ENCODE peak calls at places on chromosomes 5 and 9, in six cellular contexts. One of them, this sample, is unnamed.
A peak's percentile ranks its signal among the peaks of the same experiment; 100 is the strongest.

GRCh38 chr5:84729326-84729725 is 344.6 kb upstream of the EDIL3 start:
- DNase-seq in neural progenitor cell: no peak
- DNase-seq in PC-3: no peak
- DNase-seq in MM.1S: no peak
- DNase-seq in HCT116: no peak
- DNase-seq in SK-N-SH: no peak
- DNase-seq in this sample: peak; percentile 0

GRCh38 chr5:10441992-10442435 is 335 bp downstream of the ROPN1L start:
- DNase-seq in MM.1S: no peak
- DNase-seq in SK-N-SH: no peak
- DNase-seq in PC-3: no peak
- DNase-seq in HCT116: no peak
- DNase-seq in neural progenitor cell: no peak
- DNase-seq in this sample: peak; percentile 72

GRCh38 chr5:129460121-129460950 is at the start of gene ADAMTS19:
- DNase-seq in SK-N-SH: peak; percentile 61
- DNase-seq in neural progenitor cell: peak; percentile 68
- DNase-seq in MM.1S: peak; percentile 60
- DNase-seq in PC-3: peak; percentile 21
- DNase-seq in HCT116: no peak
- DNase-seq in this sample: peak; percentile 46

GRCh38 chr5:171869956-171870355 is 84.3 kb downstream of the SMIM23 start:
- DNase-seq in HCT116: no peak
- DNase-seq in SK-N-SH: no peak
- DNase-seq in neural progenitor cell: no peak
- DNase-seq in PC-3: no peak
- DNase-seq in MM.1S: no peak
- DNase-seq in this sample: no peak

GRCh38 chr9:33917036-33917435 is 100.1 kb downstream of the UBE2R2 start:
- DNase-seq in neural progenitor cell: no peak
- DNase-seq in PC-3: no peak
- DNase-seq in HCT116: no peak
- DNase-seq in MM.1S: no peak
- DNase-seq in SK-N-SH: no peak
- DNase-seq in this sample: no peak

GRCh38 chr5:76556511-76557221 is 66.5 kb downstream of the F2RL2 start:
- DNase-seq in PC-3: no peak
- DNase-seq in SK-N-SH: no peak
- DNase-seq in neural progenitor cell: no peak
- DNase-seq in HCT116: no peak
- DNase-seq in MM.1S: no peak
- DNase-seq in this sample: no peak

GRCh38 chr9:116112236-116112635 is 41.4 kb upstream of the PAPPA start:
- DNase-seq in SK-N-SH: no peak
- DNase-seq in HCT116: no peak
- DNase-seq in PC-3: peak; percentile 39
- DNase-seq in neural progenitor cell: no peak
- DNase-seq in MM.1S: no peak
- DNase-seq in this sample: peak; percentile 31

GRCh38 chr5:147963948-147964693 is 57.8 kb upstream of the C5orf46 start:
- DNase-seq in PC-3: no peak
- DNase-seq in HCT116: no peak
- DNase-seq in MM.1S: no peak
- DNase-seq in neural progenitor cell: no peak
- DNase-seq in SK-N-SH: no peak
- DNase-seq in this sample: no peak

GRCh38 chr9:109335929-109336328 is 15.1 kb upstream of the EPB41L4B start:
- DNase-seq in PC-3: no peak
- DNase-seq in SK-N-SH: no peak
- DNase-seq in MM.1S: no peak
- DNase-seq in HCT116: no peak
- DNase-seq in neural progenitor cell: no peak
- DNase-seq in this sample: no peak

GRCh38 chr5:59791131-59791485 is 102.4 kb downstream of the PDE4D start:
- DNase-seq in SK-N-SH: no peak
- DNase-seq in PC-3: no peak
- DNase-seq in HCT116: no peak
- DNase-seq in MM.1S: no peak
- DNase-seq in neural progenitor cell: no peak
- DNase-seq in this sample: no peak

GRCh38 chr5:178941361-178941760 is 363 bp downstream of the ZNF454 start:
- DNase-seq in neural progenitor cell: no peak
- DNase-seq in SK-N-SH: no peak
- DNase-seq in MM.1S: no peak
- DNase-seq in PC-3: no peak
- DNase-seq in HCT116: no peak
- DNase-seq in this sample: peak; percentile 54

GRCh38 chr5:88860501-88860900 is 22.5 kb downstream of the MEF2C start:
- DNase-seq in SK-N-SH: no peak
- DNase-seq in neural progenitor cell: no peak
- DNase-seq in PC-3: no peak
- DNase-seq in MM.1S: no peak
- DNase-seq in HCT116: no peak
- DNase-seq in this sample: peak; percentile 71

GRCh38 chr9:3758816-3759576 is 233.2 kb upstream of the RFX3 start:
- DNase-seq in SK-N-SH: no peak
- DNase-seq in HCT116: no peak
- DNase-seq in PC-3: no peak
- DNase-seq in neural progenitor cell: no peak
- DNase-seq in MM.1S: peak; percentile 85
- DNase-seq in this sample: no peak

GRCh38 chr5:36457511-36458260 is 148.7 kb upstream of the SLC1A3 start:
- DNase-seq in MM.1S: no peak
- DNase-seq in HCT116: no peak
- DNase-seq in neural progenitor cell: no peak
- DNase-seq in PC-3: peak; percentile 76
- DNase-seq in SK-N-SH: no peak
- DNase-seq in this sample: no peak

GRCh38 chr5:148968311-148968710 is 94.6 kb downstream of the SH3TC2 start:
- DNase-seq in MM.1S: no peak
- DNase-seq in PC-3: peak; percentile 15
- DNase-seq in SK-N-SH: no peak
- DNase-seq in HCT116: no peak
- DNase-seq in neural progenitor cell: no peak
- DNase-seq in this sample: peak; percentile 53

GRCh38 chr9:34463098-34463900 is 4.7 kb downstream of the DNAI1 start:
- DNase-seq in PC-3: peak; percentile 83
- DNase-seq in MM.1S: no peak
- DNase-seq in HCT116: peak; percentile 37
- DNase-seq in neural progenitor cell: no peak
- DNase-seq in SK-N-SH: peak; percentile 52
- DNase-seq in this sample: peak; percentile 93

GRCh38 chr9:123893831-123894460 is 36.0 kb downstream of the DENND1A start:
- DNase-seq in SK-N-SH: no peak
- DNase-seq in PC-3: peak; percentile 58
- DNase-seq in HCT116: no peak
- DNase-seq in MM.1S: no peak
- DNase-seq in neural progenitor cell: no peak
- DNase-seq in this sample: peak; percentile 75

GRCh38 chr5:137114529-137114928 is 384.6 kb downstream of the SPOCK1 start:
- DNase-seq in SK-N-SH: peak; percentile 37
- DNase-seq in neural progenitor cell: no peak
- DNase-seq in MM.1S: no peak
- DNase-seq in HCT116: no peak
- DNase-seq in PC-3: peak; percentile 40
- DNase-seq in this sample: peak; percentile 68

GRCh38 chr9:131406567-131407436 is 12.9 kb downstream of the PRRC2B start:
- DNase-seq in PC-3: no peak
- DNase-seq in HCT116: no peak
- DNase-seq in MM.1S: no peak
- DNase-seq in neural progenitor cell: no peak
- DNase-seq in SK-N-SH: no peak
- DNase-seq in this sample: peak; percentile 66

GRCh38 chr5:36948041-36948440 is 71.5 kb downstream of the NIPBL start:
- DNase-seq in MM.1S: no peak
- DNase-seq in HCT116: no peak
- DNase-seq in SK-N-SH: no peak
- DNase-seq in PC-3: peak; percentile 87
- DNase-seq in neural progenitor cell: no peak
- DNase-seq in this sample: peak; percentile 45

GRCh38 chr5:143561248-143561647 is 157.8 kb upstream of the NR3C1 start:
- DNase-seq in PC-3: no peak
- DNase-seq in SK-N-SH: no peak
- DNase-seq in HCT116: no peak
- DNase-seq in neural progenitor cell: no peak
- DNase-seq in MM.1S: no peak
- DNase-seq in this sample: no peak

DNA sequence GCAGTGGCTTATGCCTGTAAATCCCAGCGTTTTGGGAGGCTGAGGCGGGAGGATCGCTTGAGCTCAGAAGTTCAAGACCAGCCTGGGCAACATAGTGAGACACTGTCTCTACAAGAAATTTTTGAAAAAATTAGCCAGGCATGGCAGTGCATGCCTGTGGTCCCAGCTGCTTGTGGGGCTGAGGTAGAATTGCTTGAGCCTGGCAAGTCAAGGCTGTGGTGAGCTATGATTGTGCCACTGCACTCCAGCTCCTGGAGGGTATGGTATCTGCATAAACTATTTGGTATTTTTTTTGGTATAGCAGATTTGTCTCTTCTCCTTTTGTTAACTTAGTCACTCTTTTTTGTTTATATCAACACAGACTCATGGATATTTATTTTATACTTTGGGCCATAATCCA is 61.5 kb upstream of the TEX48 start:
- DNase-seq in SK-N-SH: no peak
- DNase-seq in PC-3: no peak
- DNase-seq in neural progenitor cell: no peak
- DNase-seq in HCT116: no peak
- DNase-seq in MM.1S: no peak
- DNase-seq in this sample: no peak
- H3K4me2 ChIP-seq in SK-N-SH: no peak overlapping the region
- H3K4me2 ChIP-seq in PC-3: no peak overlapping the region
- H3K4me2 ChIP-seq in neural progenitor cell: no peak overlapping the region
- H3K4me2 ChIP-seq in HCT116: no peak overlapping the region
- H3K4me2 ChIP-seq in MM.1S: no peak overlapping the region
- H3K4me2 ChIP-seq in this sample: no peak overlapping the region

DNA sequence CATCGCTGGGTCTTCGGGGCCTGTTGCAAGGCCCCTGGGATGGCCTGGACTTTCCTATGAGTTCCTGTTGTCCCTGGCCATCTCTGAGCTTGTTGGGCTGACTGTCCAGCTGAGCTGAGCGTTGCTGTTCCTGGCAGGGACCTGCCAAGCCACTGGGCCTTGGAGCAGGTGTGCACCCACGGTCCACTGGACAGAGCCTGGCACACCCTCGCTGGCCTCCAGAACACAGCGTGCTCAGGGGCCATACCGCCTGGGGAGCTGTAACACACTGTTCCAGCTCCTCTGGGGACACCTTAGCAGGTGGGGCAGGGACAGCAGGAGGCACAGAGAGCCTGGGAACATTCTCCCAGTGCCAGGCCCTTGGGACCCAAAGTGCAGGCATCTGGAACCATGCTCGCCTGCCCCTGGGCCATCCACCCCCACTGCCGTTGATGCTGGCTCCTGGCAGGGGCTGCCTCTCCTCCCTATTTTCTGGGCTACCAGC is 188.2 kb downstream of the C9orf50 start:
- DNase-seq in neural progenitor cell: no peak
- DNase-seq in MM.1S: no peak
- DNase-seq in SK-N-SH: peak; percentile 67
- DNase-seq in HCT116: no peak
- DNase-seq in PC-3: no peak
- DNase-seq in this sample: no peak
- H3K9ac ChIP-seq in neural progenitor cell: no peak overlapping the region
- H3K9ac ChIP-seq in MM.1S: no peak overlapping the region
- H3K9ac ChIP-seq in SK-N-SH: no peak overlapping the region
- H3K9ac ChIP-seq in HCT116: no peak overlapping the region
- H3K9ac ChIP-seq in PC-3: no peak overlapping the region
- H3K9ac ChIP-seq in this sample: no peak overlapping the region

GRCh38 chr9:137253717-137254623 is 1.2 kb upstream of the NELFB start:
- DNase-seq in SK-N-SH: no peak
- DNase-seq in neural progenitor cell: peak; percentile 65
- DNase-seq in MM.1S: no peak
- DNase-seq in HCT116: no peak
- DNase-seq in PC-3: no peak
- DNase-seq in this sample: peak; percentile 42

GRCh38 chr9:137251490-137252268 is 593 bp downstream of the STPG3 start:
- DNase-seq in neural progenitor cell: no peak
- DNase-seq in SK-N-SH: no peak
- DNase-seq in PC-3: no peak
- DNase-seq in MM.1S: no peak
- DNase-seq in HCT116: no peak
- DNase-seq in this sample: no peak

GRCh38 chr9:137252555-137253506 is 1.7 kb downstream of the STPG3 start:
- DNase-seq in HCT116: no peak
- DNase-seq in PC-3: no peak
- DNase-seq in MM.1S: no peak
- DNase-seq in neural progenitor cell: peak; percentile 43
- DNase-seq in SK-N-SH: no peak
- DNase-seq in this sample: no peak

GRCh38 chr9:137250329-137251193 is 525 bp upstream of the STPG3 start:
- DNase-seq in SK-N-SH: no peak
- DNase-seq in MM.1S: no peak
- DNase-seq in neural progenitor cell: no peak
- DNase-seq in HCT116: no peak
- DNase-seq in PC-3: no peak
- DNase-seq in this sample: no peak

DNA sequence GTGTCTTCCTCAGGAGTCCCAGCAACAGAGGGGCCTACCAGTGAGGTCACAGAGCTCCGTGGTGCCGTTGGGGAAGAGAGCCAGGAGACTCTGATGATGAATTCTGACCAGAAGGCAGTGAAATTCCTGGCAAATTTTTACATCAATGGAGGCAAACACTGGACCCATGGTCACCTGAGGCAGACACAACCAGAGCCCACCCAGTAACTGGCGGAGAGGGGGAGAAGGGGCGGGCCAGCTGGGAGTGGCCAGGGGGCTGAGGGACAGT is at the start of gene STPG3:
- DNase-seq in PC-3: no peak
- DNase-seq in neural progenitor cell: no peak
- DNase-seq in HCT116: no peak
- DNase-seq in SK-N-SH: no peak
- DNase-seq in MM.1S: no peak
- DNase-seq in this sample: peak; percentile 59
- TF ChIP-seq EZH2phosphoT487 in PC-3: no peak
- TF ChIP-seq EZH2phosphoT487 in neural progenitor cell: no peak
- TF ChIP-seq EZH2phosphoT487 in HCT116: no peak
- TF ChIP-seq EZH2phosphoT487 in SK-N-SH: no peak
- TF ChIP-seq EZH2phosphoT487 in MM.1S: no peak
- TF ChIP-seq EZH2phosphoT487 in this sample: no peak

GRCh38 chr5:133371371-133372155 is 240.8 kb downstream of the FSTL4 start:
- DNase-seq in SK-N-SH: no peak
- DNase-seq in HCT116: peak; percentile 32
- DNase-seq in MM.1S: no peak
- DNase-seq in PC-3: peak; percentile 7
- DNase-seq in neural progenitor cell: no peak
- DNase-seq in this sample: no peak
- H3K4me2 ChIP-seq in SK-N-SH: no peak overlapping the region
- H3K4me2 ChIP-seq in HCT116: peak overlapping the region; percentile 73
- H3K4me2 ChIP-seq in MM.1S: no peak overlapping the region
- H3K4me2 ChIP-seq in PC-3: peak overlapping the region; percentile 2
- H3K4me2 ChIP-seq in neural progenitor cell: no peak overlapping the region
- H3K4me2 ChIP-seq in this sample: no peak overlapping the region

GRCh38 chr5:72092074-72092473 is 15.2 kb upstream of the MAP1B start:
- DNase-seq in neural progenitor cell: no peak
- DNase-seq in SK-N-SH: no peak
- DNase-seq in MM.1S: no peak
- DNase-seq in HCT116: no peak
- DNase-seq in PC-3: no peak
- DNase-seq in this sample: no peak
- H3K9ac ChIP-seq in neural progenitor cell: no peak overlapping the region
- H3K9ac ChIP-seq in SK-N-SH: no peak overlapping the region
- H3K9ac ChIP-seq in MM.1S: no peak overlapping the region
- H3K9ac ChIP-seq in HCT116: no peak overlapping the region
- H3K9ac ChIP-seq in PC-3: no peak overlapping the region
- H3K9ac ChIP-seq in this sample: no peak overlapping the region